ENCODE peak calls at places on chromosomes 16 and 17, in five cellular contexts. R is nephron progenitor cell, C is GM12865, S is lower leg skin, N is colonic mucosa. G is an unnamed sample.

GRCh38 chr16:10121496-10121895 is 60.7 kb downstream of the GRIN2A start:
- DNase-seq in R (no peak), C (peak; percentile 29), S (no peak), N (no peak), G (no peak)

GRCh38 chr17:66304304-66305174 is 2.1 kb downstream of the PRKCA start:
- DNase-seq in R (no peak), C (no peak), S (no peak), N (peak; percentile 50), G (no peak)

GRCh38 chr17:50839591-50840310 is 4.4 kb downstream of the WFIKKN2 start:
- DNase-seq in R (no peak), C (no peak), S (no peak), N (no peak), G (no peak)

GRCh38 chr16:85435298-85435697 is 177.8 kb upstream of the GSE1 start:
- DNase-seq in R (no peak), C (no peak), S (no peak), N (no peak), G (no peak)

GRCh38 chr16:69906838-69907301 is 44.3 kb upstream of the CLEC18A start:
- DNase-seq in R (no peak), C (no peak), S (no peak), N (no peak), G (no peak)

GRCh38 chr17:78674595-78675315 is 97.6 kb upstream of the DNAH17 start:
- DNase-seq in R (no peak), C (no peak), S (no peak), N (no peak), G (no peak)

GRCh38 chr16:77409311-77409710 is 25.5 kb downstream of the ADAMTS18 start:
- DNase-seq in R (peak; percentile 9), C (no peak), S (no peak), N (no peak), G (no peak)

GRCh38 chr17:58710948-58711552 is 18.6 kb downstream of the RAD51C start:
- DNase-seq in R (peak; percentile 46), C (peak; percentile 70), S (peak; percentile 21), N (peak; percentile 42), G (no peak)

GRCh38 chr16:79257958-79258490 is 342.5 kb downstream of the MAF start:
- DNase-seq in R (no peak), C (no peak), S (no peak), N (no peak), G (no peak)

GRCh38 chr16:57535680-57536305 is 578 bp downstream of the CCDC102A start:
- DNase-seq in R (peak; percentile 96), C (peak; percentile 97), S (peak; percentile 92), N (peak; percentile 94), G (peak; percentile 92)

DNA sequence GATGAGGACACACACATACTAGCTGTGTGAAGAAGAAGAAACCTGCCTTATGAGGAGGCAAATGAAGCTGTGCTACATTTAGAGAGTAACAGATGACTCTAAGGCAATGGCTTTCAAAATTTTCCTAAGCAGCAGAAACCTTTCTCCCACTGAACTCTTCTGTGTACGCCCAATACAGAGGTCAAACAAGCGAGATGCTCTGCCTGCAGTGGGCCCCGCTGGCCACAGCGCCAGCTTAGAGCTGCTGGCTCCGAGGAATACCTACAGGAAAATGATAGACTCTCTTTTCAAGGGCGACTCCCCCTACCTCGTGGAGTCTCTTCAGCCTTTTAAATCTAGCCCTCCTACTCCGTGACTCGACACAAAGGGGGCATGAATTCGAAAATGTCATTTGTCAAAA is 39.2 kb downstream of the GNA13 start:
- DNase-seq in R (no peak), C (no peak), S (no peak), N (no peak), G (no peak)
- TF ChIP-seq CTCF in R (no peak), C (no peak), S (no peak), N (no peak), G (no peak)

GRCh38 chr17:47830396-47830907 is 889 bp downstream of the MRPL10 start:
- DNase-seq in R (no peak), C (no peak), S (no peak), N (peak; percentile 48), G (no peak)

GRCh38 chr17:47829870-47830269 is 1.5 kb downstream of the MRPL10 start:
- DNase-seq in R (no peak), C (no peak), S (no peak), N (no peak), G (no peak)

GRCh38 chr17:47834756-47835155 is 3.3 kb downstream of the LRRC46 start:
- DNase-seq in R (no peak), C (no peak), S (no peak), N (no peak), G (no peak)

GRCh38 chr17:47831934-47832327 is 461 bp downstream of the LRRC46 start:
- DNase-seq in R (no peak), C (no peak), S (no peak), N (no peak), G (no peak)

GRCh38 chr17:47830991-47831933 is at the start of the genes LRRC46 and MRPL10:
- DNase-seq in R (peak; percentile 91), C (peak; percentile 94), S (peak; percentile 86), N (peak; percentile 95), G (peak; percentile 85)
- TF ChIP-seq CTCF in R (peak; percentile 16), C (no peak), S (no peak), N (no peak), G (peak; percentile 57)

GRCh38 chr16:1941162-1941923 is 1.7 kb downstream of the MSRB1 start:
- DNase-seq in R (no peak), C (no peak), S (no peak), N (peak; percentile 46), G (no peak)
- TF ChIP-seq CTCF in R (no peak), C (no peak), S (no peak), N (no peak), G (peak; percentile 17)

DNA sequence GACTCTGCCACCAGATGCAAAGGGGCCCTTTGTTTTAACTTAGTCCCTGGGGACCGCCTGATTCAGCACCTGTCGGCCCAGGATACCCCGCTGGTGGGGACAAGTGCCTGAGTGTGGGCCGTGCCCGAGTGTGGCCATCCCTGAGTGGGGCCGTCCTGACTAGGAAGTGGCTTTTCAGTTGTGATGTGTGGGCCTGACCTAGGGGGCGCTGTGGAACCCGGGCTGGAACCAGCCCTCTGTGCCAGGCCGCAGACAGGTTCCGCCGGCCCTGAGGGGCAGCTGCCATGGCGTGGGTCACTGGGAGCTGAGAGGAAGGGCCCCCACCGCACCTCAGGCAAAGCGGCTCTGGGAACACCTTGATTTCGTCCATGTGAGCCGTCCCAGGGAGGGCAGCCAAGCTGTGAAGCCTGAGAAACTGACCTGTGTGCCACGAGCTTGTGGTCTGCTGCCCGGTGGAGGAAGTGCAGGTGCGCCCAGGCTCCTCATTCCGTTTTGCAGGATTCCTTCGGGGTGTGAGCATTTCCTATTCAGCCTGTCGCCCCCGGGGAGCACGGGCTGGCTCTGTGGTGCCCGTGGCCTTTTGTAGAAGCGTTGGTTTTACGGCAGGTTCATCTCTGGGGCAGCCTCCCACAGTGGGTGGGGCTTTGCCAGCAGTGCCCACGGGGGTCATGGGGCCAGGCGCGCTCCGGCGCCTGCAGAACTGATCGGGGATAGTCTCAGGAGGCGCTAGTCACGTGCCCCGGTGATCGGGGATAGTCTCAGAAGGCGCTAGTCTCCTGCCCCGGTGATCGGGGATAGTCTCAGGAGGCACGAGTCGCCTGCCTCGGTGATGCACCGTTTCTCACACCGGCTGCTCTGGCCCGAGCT is 5.3 kb downstream of the RPL13 start:
- DNase-seq in R (peak; percentile 56), C (peak; percentile 74), S (peak; percentile 40), N (peak; percentile 78), G (peak; percentile 39)
- TF ChIP-seq CTCF in R (peak; percentile 43), C (peak; percentile 55), S (no peak), N (peak; percentile 37), G (peak; percentile 69)

GRCh38 chr16:80323187-80323807 is 217.5 kb upstream of the DYNLRB2 start:
- DNase-seq in R (peak; percentile 11), C (no peak), S (no peak), N (no peak), G (no peak)

GRCh38 chr16:80318107-80318506 is 222.7 kb upstream of the DYNLRB2 start:
- DNase-seq in R (no peak), C (no peak), S (no peak), N (no peak), G (no peak)

GRCh38 chr16:80314042-80314441 is 226.8 kb upstream of the DYNLRB2 start:
- DNase-seq in R (no peak), C (no peak), S (no peak), N (no peak), G (no peak)

GRCh38 chr16:80319181-80319580 is 221.6 kb upstream of the DYNLRB2 start:
- DNase-seq in R (no peak), C (peak; percentile 15), S (no peak), N (no peak), G (no peak)

GRCh38 chr16:80317132-80318098 is 223.4 kb upstream of the DYNLRB2 start:
- DNase-seq in R (peak; percentile 14), C (peak; percentile 10), S (no peak), N (no peak), G (no peak)
- TF ChIP-seq CTCF in R (peak; percentile 29), C (peak; percentile 34), S (no peak), N (no peak), G (peak; percentile 46)

DNA sequence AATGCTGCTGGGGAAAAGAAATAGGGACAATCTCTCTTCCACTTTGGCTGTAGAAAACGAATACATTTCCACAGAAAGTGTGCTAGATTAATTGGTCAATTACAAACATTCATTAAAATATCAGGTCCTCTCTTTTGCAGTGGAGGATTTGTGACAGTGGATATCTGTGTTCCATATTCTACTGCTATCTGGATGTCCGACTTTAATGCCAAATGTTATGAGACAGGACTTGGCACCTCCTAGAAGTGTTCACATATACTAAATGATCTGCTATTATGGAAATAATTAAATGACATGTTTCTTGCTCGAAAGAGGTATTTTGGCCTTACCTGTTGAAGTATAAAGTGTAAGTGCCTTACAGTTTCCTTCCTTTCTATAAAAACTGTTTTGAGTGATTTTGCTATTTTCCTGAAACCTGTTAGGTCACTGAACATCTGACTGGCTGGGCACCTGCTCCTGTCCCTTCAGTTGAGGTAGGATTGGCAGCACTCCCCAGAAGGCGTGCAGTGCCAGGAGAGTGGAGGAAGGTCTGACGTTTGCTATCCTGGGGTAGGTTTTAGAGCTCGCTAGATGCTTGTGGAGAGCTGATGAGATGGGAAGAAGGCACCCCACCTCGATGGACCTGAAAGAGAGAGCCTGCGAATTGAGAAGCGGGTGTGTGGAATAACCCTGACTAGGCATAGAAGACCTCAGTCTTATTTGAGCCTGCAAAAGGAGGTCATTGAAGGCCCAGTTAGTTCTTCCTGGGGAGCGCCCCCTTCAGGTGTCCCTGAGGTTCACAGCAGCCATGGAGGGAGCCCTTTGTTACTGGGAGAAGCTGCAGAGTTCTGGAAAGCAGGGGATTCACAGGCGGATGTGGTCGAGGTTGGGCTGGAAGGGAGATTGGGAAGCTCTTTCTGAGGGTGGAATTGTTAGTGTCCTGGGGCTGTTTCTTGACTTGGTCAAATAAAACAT is 159.4 kb upstream of the ZNF267 start:
- DNase-seq in R (no peak), C (no peak), S (no peak), N (no peak), G (no peak)
- TF ChIP-seq CTCF in R (no peak), C (peak; percentile 33), S (no peak), N (no peak), G (peak; percentile 56)

GRCh38 chr17:40561871-40562611 is 3.2 kb downstream of the CCR7 start:
- DNase-seq in R (no peak), C (peak; percentile 92), S (no peak), N (no peak), G (no peak)
- TF ChIP-seq CTCF in R (no peak), C (peak; percentile 58), S (no peak), N (no peak), G (no peak)

G was measured in progenitor cell of endocrine pancreas.